ENCODE peak calls at places on chromosomes 2 and 18, in five cellular contexts. S is activated T-helper 1 cell treated with Interleukin-2 at 50 U/mL for 16 hours, N is right atrium auricular region, L is mammary epithelial cell, O is prostate gland. R is an unnamed sample.

GRCh38 chr2:38734299-38735058 is 16.7 kb downstream of the SRSF7 start:
- DNase-seq in S (no peak), N (peak; percentile 60), L (no peak), O (no peak), R (no peak)

GRCh38 chr18:79498662-79499061 is 102.9 kb downstream of the NFATC1 start:
- DNase-seq in S (no peak), N (no peak), L (no peak), O (no peak), R (no peak)

GRCh38 chr2:101518470-101519172 is 43.7 kb upstream of the RFX8 start:
- DNase-seq in S (no peak), N (no peak), L (peak; percentile 65), O (peak; percentile 43), R (no peak)

GRCh38 chr2:27016801-27017325 is 15.9 kb upstream of the TMEM214 start:
- DNase-seq in S (no peak), N (peak; percentile 66), L (peak; percentile 25), O (peak; percentile 25), R (peak; percentile 70)

GRCh38 chr2:172211507-172211906 is 108.8 kb upstream of the DLX2 start:
- DNase-seq in S (no peak), N (no peak), L (peak; percentile 55), O (no peak), R (no peak)

GRCh38 chr2:230658577-230658876 is 54.1 kb upstream of the CAB39 start:
- DNase-seq in S (no peak), N (no peak), L (no peak), O (no peak), R (no peak)

GRCh38 chr2:71619230-71619741 is 165.9 kb downstream of the DYSF start:
- DNase-seq in S (no peak), N (peak; percentile 54), L (no peak), O (no peak), R (peak; percentile 32)

GRCh38 chr2:64482765-64483504 is 29.0 kb downstream of the LGALSL start:
- DNase-seq in S (no peak), N (no peak), L (peak; percentile 75), O (peak; percentile 87), R (no peak)

GRCh38 chr18:43271593-43272432 is 5.5 kb downstream of the SYT4 start:
- DNase-seq in S (no peak), N (no peak), L (peak; percentile 26), O (no peak), R (no peak)

GRCh38 chr2:170812716-170813585 is 3.7 kb upstream of the GAD1 start:
- DNase-seq in S (no peak), N (no peak), L (peak; percentile 69), O (peak; percentile 79), R (no peak)

R was measured in psoas muscle.